ENCODE peak calls at places on chromosome 14, in five cellular contexts. L is CD4-positive, alpha-beta T cell; H is A549; M is GM12878; K is neural crest cell. C is an unnamed sample.

GRCh38 chr14:61462566-61463195 is 141.3 kb downstream of the PRKCH start:
- DNase-seq in K (no peak), M (no peak), H (no peak), L (no peak), C (no peak)

GRCh38 chr14:102088012-102088792 is 1.4 kb upstream of the HSP90AA1 start:
- DNase-seq in M (peak; percentile 21), L (no peak), K (peak; percentile 18), H (no peak), C (no peak)

GRCh38 chr14:104138891-104139459 is 588 bp downstream of the KIF26A start:
- DNase-seq in L (no peak), M (no peak), H (no peak), K (no peak), C (no peak)

GRCh38 chr14:59998575-59998974 is 78.6 kb downstream of the LRRC9 start:
- DNase-seq in L (no peak), K (no peak), H (no peak), M (no peak), C (no peak)

GRCh38 chr14:30243805-30244204 is 315.2 kb upstream of the G2E3 start:
- DNase-seq in H (no peak), L (no peak), K (no peak), M (no peak), C (no peak)

GRCh38 chr14:105891631-105892452 is 365.5 kb downstream of the TMEM121 start:
- DNase-seq in L (no peak), H (no peak), M (no peak), K (no peak), C (peak; percentile 48)

GRCh38 chr14:80445605-80446004 is 234.3 kb upstream of the DIO2 start:
- DNase-seq in M (no peak), L (no peak), K (no peak), H (no peak), C (no peak)

GRCh38 chr14:55733609-55734008 is 153.6 kb downstream of the KTN1 start:
- DNase-seq in K (no peak), L (no peak), M (no peak), H (no peak), C (no peak)

GRCh38 chr14:99595034-99595433 is 9.0 kb downstream of the CCDC85C start:
- DNase-seq in L (no peak), M (peak; percentile 49), K (no peak), H (no peak), C (no peak)

GRCh38 chr14:35159742-35160409 is 37.5 kb downstream of the PRORP start:
- DNase-seq in H (peak; percentile 85), L (no peak), M (no peak), K (no peak), C (no peak)

GRCh38 chr14:72532686-72533454 is 361.0 kb downstream of the DPF3 start:
- DNase-seq in H (no peak), L (no peak), K (no peak), M (no peak), C (no peak)

GRCh38 chr14:75011356-75012097 is 8.8 kb downstream of the EIF2B2 start:
- DNase-seq in L (no peak), H (no peak), K (no peak), M (no peak), C (no peak)

GRCh38 chr14:66724996-66725395 is 217.0 kb downstream of the GPHN start:
- DNase-seq in M (no peak), K (no peak), H (no peak), L (no peak), C (no peak)

GRCh38 chr14:89669209-89669608 is 252.2 kb upstream of the FOXN3 start:
- DNase-seq in M (no peak), H (no peak), L (no peak), K (no peak), C (no peak)

GRCh38 chr14:24965934-24966593 is 83.9 kb downstream of the STXBP6 start:
- DNase-seq in M (no peak), H (no peak), L (no peak), K (no peak), C (no peak)

GRCh38 chr14:74014299-74014698 is 4.8 kb downstream of the ENTPD5 start:
- DNase-seq in M (no peak), K (no peak), H (no peak), L (no peak), C (no peak)

GRCh38 chr14:93953263-93953662 is 23.1 kb downstream of the ASB2 start:
- DNase-seq in K (no peak), L (no peak), M (no peak), H (no peak), C (no peak)

GRCh38 chr14:102686176-102686801 is 91.0 kb upstream of the TRAF3 start:
- DNase-seq in H (no peak), L (no peak), K (no peak), M (no peak), C (no peak)

GRCh38 chr14:101732128-101732527 is 29.4 kb upstream of the PPP2R5C start:
- DNase-seq in K (no peak), M (no peak), L (no peak), H (no peak), C (peak; percentile 30)

GRCh38 chr14:104967414-104968152 is 10.6 kb downstream of the AHNAK2 start:
- DNase-seq in M (no peak), L (no peak), H (no peak), K (no peak), C (no peak)

GRCh38 chr14:105945891-105946290 is 419.5 kb downstream of the TMEM121 start:
- DNase-seq in M (no peak), H (no peak), K (no peak), L (no peak), C (no peak)

GRCh38 chr14:38941485-38941884 is 161.6 kb downstream of the SEC23A start:
- DNase-seq in H (no peak), K (no peak), M (no peak), L (no peak), C (no peak)
- TF ChIP-seq CTCF in H (no peak), K (no peak), M (no peak), L (no peak), C (no peak)

DNA sequence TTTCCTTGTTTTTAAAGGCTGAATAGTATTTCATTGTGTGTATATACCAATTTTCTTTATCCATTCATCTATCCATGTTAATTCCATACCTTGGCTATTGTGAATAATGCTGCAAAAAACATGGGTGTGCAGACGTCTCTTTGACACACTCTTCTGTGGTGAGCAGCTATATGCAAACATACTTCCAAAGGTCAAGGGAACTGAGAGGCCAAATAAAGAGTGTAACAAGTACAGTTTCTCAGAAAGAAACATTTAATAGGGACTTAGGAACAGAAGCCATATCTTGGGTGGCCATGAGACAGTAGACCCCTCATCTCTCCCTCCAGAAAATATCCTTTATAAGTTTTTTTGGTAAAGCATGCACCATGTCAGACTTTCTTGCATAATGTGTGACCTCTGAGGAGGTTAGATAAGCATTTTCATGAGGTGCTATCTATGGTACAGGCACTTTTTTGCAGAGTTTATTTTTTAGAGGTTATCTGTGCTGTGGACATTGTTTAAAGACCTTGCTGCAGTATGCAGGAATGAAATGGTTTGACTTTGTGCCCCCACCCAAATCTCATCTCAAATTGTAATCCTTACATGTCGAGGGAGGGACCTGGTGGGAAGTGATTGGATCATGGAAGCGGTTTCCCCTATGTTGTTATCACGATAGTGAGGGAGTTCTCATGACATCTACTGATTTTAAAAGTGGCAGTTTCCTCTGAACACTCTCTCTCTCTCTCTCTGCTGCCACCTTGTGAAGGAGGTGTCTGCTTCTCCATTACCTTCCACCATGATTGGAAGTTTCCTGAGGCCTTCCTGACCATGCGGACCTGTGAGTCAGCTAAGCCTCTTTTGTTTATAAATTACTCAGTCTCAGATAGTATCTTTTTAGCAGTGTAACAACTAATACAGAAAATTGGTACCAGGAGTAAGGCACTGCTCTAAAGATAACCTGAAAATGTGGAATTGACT is 1202.3 kb downstream of the GALC start:
- DNase-seq in H (no peak), L (no peak), M (no peak), K (no peak), C (no peak)
- TF ChIP-seq CTCF in H (no peak), L (no peak), M (no peak), K (no peak), C (peak; percentile 43)

GRCh38 chr14:64684091-64684490 is 20.1 kb upstream of the PLEKHG3 start:
- DNase-seq in L (no peak), H (no peak), M (no peak), K (no peak), C (no peak)

GRCh38 chr14:64680675-64681060 is 23.6 kb upstream of the PLEKHG3 start:
- DNase-seq in M (no peak), L (no peak), K (no peak), H (no peak), C (no peak)

GRCh38 chr14:64682843-64683242 is 21.4 kb upstream of the PLEKHG3 start:
- DNase-seq in M (no peak), K (no peak), H (no peak), L (no peak), C (no peak)

GRCh38 chr14:64683264-64683663 is 21.0 kb upstream of the PLEKHG3 start:
- DNase-seq in M (no peak), H (no peak), L (no peak), K (peak; percentile 49), C (no peak)

GRCh38 chr14:64682173-64682710 is 22.0 kb upstream of the PLEKHG3 start:
- DNase-seq in M (no peak), K (no peak), H (no peak), L (no peak), C (peak; percentile 89)
- TF ChIP-seq CTCF in M (no peak), K (no peak), H (no peak), L (no peak), C (no peak)

GRCh38 chr14:37251778-37252177 is 54.0 kb downstream of the MIPOL1 start:
- DNase-seq in M (no peak), K (no peak), L (no peak), H (no peak), C (no peak)
- TF ChIP-seq CTCF in M (no peak), K (peak; percentile 51), L (no peak), H (peak; percentile 26), C (peak; percentile 25)

DNA sequence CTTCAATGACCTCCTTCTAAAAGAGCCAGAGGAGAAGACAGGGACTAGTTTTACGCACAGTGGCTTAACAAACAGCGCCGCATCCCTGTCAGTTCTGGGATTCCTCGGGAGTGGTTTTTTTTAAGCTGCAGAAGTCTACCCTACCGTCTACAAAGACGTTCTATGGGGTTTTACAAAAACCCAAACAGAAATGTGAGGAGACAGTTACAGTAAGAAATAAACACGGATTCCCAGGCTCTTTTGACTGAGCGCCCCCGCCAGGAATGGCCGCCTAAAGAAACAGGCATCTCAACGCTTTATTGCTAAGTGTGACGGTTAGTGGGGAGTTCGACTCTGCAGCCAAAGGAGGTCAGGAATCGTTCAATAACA is 484 bp downstream of the ALKBH1 start:
- DNase-seq in L (peak; percentile 1), M (no peak), K (no peak), H (peak; percentile 31), C (peak; percentile 54)
- TF ChIP-seq CTCF in L (no peak), M (peak; percentile 45), K (peak; percentile 57), H (peak; percentile 34), C (peak; percentile 55)

DNA sequence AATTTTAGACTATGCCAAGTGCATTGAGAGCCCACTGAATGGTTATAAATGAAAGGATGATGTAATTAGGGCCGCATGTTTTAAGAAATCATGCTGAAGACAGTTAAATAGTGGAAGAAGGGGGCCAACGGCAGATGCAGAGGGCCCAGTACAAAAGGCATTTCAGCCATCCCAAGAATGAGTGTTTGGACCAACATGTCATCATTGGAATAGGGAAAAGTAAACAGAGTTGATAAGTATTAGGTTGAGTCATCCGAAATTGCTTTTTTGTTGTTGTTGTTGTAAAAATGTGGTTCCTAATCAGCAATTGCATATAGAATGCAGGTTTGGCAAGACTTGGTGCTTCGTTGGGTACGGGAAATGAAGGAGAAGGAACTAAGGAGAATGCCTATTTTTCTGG is 29.5 kb downstream of the BMP4 start:
- DNase-seq in K (no peak), H (no peak), L (no peak), M (no peak), C (no peak)
- TF ChIP-seq CTCF in K (no peak), H (no peak), L (no peak), M (no peak), C (no peak)